ENCODE peak calls at places on chromosomes 7 and 10, in five cellular contexts. One of them, this sample, is unnamed.

GRCh38 chr10:86443069-86443468 is 76.5 kb upstream of the GRID1 start:
- DNase-seq in K562: no peak
- DNase-seq in GM12878: no peak
- DNase-seq in SK-N-SH: no peak
- DNase-seq in H1: no peak
- DNase-seq in this sample: peak; percentile 63

GRCh38 chr10:84155521-84155920 is 16.2 kb downstream of the GHITM start:
- DNase-seq in K562: no peak
- DNase-seq in SK-N-SH: no peak
- DNase-seq in GM12878: no peak
- DNase-seq in H1: no peak
- DNase-seq in this sample: no peak

GRCh38 chr7:66642186-66642585 is 13.5 kb downstream of the KCTD7 start:
- DNase-seq in SK-N-SH: peak; percentile 34
- DNase-seq in GM12878: no peak
- DNase-seq in K562: no peak
- DNase-seq in H1: no peak
- DNase-seq in this sample: no peak

GRCh38 chr10:133117688-133118071 is 30.0 kb downstream of the ADGRA1 start:
- DNase-seq in K562: no peak
- DNase-seq in GM12878: no peak
- DNase-seq in H1: no peak
- DNase-seq in SK-N-SH: no peak
- DNase-seq in this sample: no peak

GRCh38 chr7:84113286-84113685 is 81.3 kb downstream of the SEMA3A start:
- DNase-seq in K562: no peak
- DNase-seq in SK-N-SH: no peak
- DNase-seq in H1: no peak
- DNase-seq in GM12878: no peak
- DNase-seq in this sample: no peak

GRCh38 chr7:133484135-133484534 is 231.3 kb downstream of the EXOC4 start:
- DNase-seq in H1: no peak
- DNase-seq in GM12878: no peak
- DNase-seq in SK-N-SH: no peak
- DNase-seq in K562: no peak
- DNase-seq in this sample: no peak

GRCh38 chr7:156423876-156424275 is 216.7 kb upstream of the RNF32 start:
- DNase-seq in K562: no peak
- DNase-seq in GM12878: no peak
- DNase-seq in H1: no peak
- DNase-seq in SK-N-SH: no peak
- DNase-seq in this sample: no peak

GRCh38 chr10:103582331-103583123 is 89.0 kb downstream of the NEURL1 start:
- DNase-seq in H1: no peak
- DNase-seq in K562: peak; percentile 57
- DNase-seq in GM12878: no peak
- DNase-seq in SK-N-SH: no peak
- DNase-seq in this sample: peak; percentile 15

GRCh38 chr10:28939352-28940157 is 262.2 kb downstream of the BAMBI start:
- DNase-seq in K562: peak; percentile 82
- DNase-seq in GM12878: no peak
- DNase-seq in SK-N-SH: no peak
- DNase-seq in H1: peak; percentile 92
- DNase-seq in this sample: peak; percentile 100

GRCh38 chr7:67512481-67512880 is 515.8 kb downstream of the TYW1 start:
- DNase-seq in K562: no peak
- DNase-seq in GM12878: no peak
- DNase-seq in SK-N-SH: no peak
- DNase-seq in H1: no peak
- DNase-seq in this sample: no peak

GRCh38 chr7:149865437-149865836 is 8.3 kb upstream of the ATP6V0E2 start:
- DNase-seq in GM12878: no peak
- DNase-seq in K562: no peak
- DNase-seq in SK-N-SH: no peak
- DNase-seq in H1: no peak
- DNase-seq in this sample: no peak

GRCh38 chr10:118246340-118247247 is 95.5 kb downstream of the FAM204A start:
- DNase-seq in GM12878: no peak
- DNase-seq in K562: no peak
- DNase-seq in H1: no peak
- DNase-seq in SK-N-SH: no peak
- DNase-seq in this sample: no peak

GRCh38 chr7:155562106-155562505 is 15.7 kb upstream of the CNPY1 start:
- DNase-seq in GM12878: no peak
- DNase-seq in K562: no peak
- DNase-seq in H1: no peak
- DNase-seq in SK-N-SH: no peak
- DNase-seq in this sample: no peak

GRCh38 chr7:70317356-70317755 is 719.1 kb downstream of the AUTS2 start:
- DNase-seq in SK-N-SH: no peak
- DNase-seq in K562: no peak
- DNase-seq in GM12878: no peak
- DNase-seq in H1: no peak
- DNase-seq in this sample: no peak
- TF ChIP-seq GABPA in SK-N-SH: no peak
- TF ChIP-seq GABPA in K562: no peak
- TF ChIP-seq GABPA in GM12878: no peak
- TF ChIP-seq GABPA in H1: no peak
- TF ChIP-seq GABPA in this sample: no peak

GRCh38 chr10:69093933-69094332 is 6.0 kb downstream of the SRGN start:
- DNase-seq in SK-N-SH: no peak
- DNase-seq in GM12878: no peak
- DNase-seq in H1: no peak
- DNase-seq in K562: peak; percentile 48
- DNase-seq in this sample: peak; percentile 9
- TF ChIP-seq JUND in SK-N-SH: no peak
- TF ChIP-seq JUND in GM12878: no peak
- TF ChIP-seq JUND in H1: no peak
- TF ChIP-seq JUND in K562: no peak
- TF ChIP-seq JUND in this sample: no peak

GRCh38 chr7:71787513-71787912 is 624.6 kb downstream of the CALN1 start:
- DNase-seq in H1: no peak
- DNase-seq in SK-N-SH: no peak
- DNase-seq in K562: peak; percentile 17
- DNase-seq in GM12878: no peak
- DNase-seq in this sample: no peak
- TF ChIP-seq GABPA in H1: no peak
- TF ChIP-seq GABPA in SK-N-SH: no peak
- TF ChIP-seq GABPA in K562: no peak
- TF ChIP-seq GABPA in GM12878: no peak
- TF ChIP-seq GABPA in this sample: no peak

GRCh38 chr10:75739454-75740143 is 308.2 kb downstream of the LRMDA start:
- DNase-seq in H1: no peak
- DNase-seq in SK-N-SH: no peak
- DNase-seq in K562: no peak
- DNase-seq in GM12878: no peak
- DNase-seq in this sample: no peak
- TF ChIP-seq JUND in H1: no peak
- TF ChIP-seq JUND in SK-N-SH: no peak
- TF ChIP-seq JUND in K562: no peak
- TF ChIP-seq JUND in GM12878: no peak
- TF ChIP-seq JUND in this sample: no peak

DNA sequence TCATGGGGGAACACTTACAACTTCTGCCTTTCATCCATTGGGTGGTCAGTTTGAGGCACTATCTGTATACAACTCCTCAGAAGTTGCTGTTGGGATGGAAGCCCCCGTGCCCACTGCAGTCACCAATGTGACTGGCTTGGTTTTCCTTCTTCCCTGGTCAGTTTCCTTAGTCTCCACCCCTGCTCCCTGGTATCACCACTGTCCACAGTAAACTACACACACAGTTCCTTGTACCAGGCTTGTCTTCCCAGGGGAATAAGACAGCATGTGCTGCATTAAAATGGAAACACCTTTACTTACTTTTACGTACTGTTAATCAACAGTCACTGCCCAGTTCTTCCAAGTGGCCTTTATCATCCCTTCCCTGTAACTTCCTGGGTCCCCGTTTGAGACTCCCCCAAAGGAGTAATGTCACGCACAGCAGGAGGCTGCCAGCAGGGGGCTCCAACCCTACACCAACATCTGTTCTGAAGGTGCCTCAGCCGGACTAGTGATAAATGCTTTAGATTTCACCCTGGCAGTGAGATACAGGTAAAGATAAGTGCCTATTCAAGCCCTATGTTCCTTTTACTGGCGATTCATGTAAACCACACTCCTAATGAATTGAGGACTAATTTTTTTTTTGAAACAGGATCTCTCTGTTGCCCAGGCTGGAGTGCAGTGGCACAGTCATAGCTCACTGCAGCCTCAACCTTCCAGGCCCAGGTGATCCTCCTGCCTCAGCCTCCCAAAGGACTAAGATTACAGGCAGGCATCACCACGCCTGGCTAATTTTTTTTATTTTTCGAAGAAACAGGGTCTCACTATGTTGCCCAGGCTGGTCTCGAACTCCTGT is 45.3 kb upstream of the PIK3AP1 start:
- DNase-seq in GM12878: no peak
- DNase-seq in SK-N-SH: peak; percentile 78
- DNase-seq in K562: peak; percentile 69
- DNase-seq in H1: peak; percentile 62
- DNase-seq in this sample: peak; percentile 62
- TF ChIP-seq GABPA in GM12878: no peak
- TF ChIP-seq GABPA in SK-N-SH: no peak
- TF ChIP-seq GABPA in K562: no peak
- TF ChIP-seq GABPA in H1: no peak
- TF ChIP-seq GABPA in this sample: no peak

DNA sequence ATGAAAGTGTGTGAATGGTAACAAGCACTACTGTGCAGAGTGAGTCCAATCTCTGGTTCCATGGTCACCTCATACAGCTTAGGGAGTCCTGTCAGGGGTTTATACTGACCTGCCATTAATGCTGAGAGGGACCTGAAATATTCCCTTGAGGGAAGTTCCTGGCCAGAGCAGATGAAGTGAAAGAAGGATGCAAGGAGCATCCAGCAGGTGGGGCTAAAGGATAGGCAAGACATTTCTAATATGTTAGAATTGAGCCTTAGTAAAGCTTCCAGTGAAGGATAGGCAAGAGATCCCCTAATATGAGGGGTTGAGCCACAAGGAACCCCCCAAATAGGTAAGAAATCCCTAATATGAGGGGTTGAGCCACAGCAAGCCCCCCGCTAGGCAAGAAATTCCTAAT is 25.5 kb upstream of the FAM221A start:
- DNase-seq in GM12878: no peak
- DNase-seq in H1: peak; percentile 79
- DNase-seq in SK-N-SH: peak; percentile 26
- DNase-seq in K562: peak; percentile 57
- DNase-seq in this sample: peak; percentile 15
- TF ChIP-seq JUND in GM12878: no peak
- TF ChIP-seq JUND in H1: no peak
- TF ChIP-seq JUND in SK-N-SH: no peak
- TF ChIP-seq JUND in K562: no peak
- TF ChIP-seq JUND in this sample: no peak

DNA sequence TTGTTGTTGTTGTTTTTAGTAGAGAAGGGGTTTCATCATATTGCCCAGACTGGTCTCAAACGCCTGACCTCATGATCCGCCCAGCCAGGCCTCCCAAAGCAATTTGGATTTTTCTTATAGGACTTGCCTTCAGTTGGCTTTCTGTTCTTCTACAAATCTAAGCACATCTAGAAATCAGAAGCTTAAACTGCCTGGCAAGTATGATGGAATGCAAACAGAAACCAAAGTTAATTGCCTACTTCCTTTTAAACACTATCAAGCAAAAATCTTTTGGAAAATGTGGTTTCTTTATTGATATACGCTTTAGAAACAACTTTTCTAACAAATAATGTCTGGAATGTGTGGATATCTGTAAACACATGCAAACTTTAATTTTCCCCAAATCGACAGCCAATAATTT is 64.9 kb downstream of the USP6NL start:
- DNase-seq in K562: no peak
- DNase-seq in SK-N-SH: no peak
- DNase-seq in GM12878: no peak
- DNase-seq in H1: no peak
- DNase-seq in this sample: no peak
- TF ChIP-seq GABPA in K562: no peak
- TF ChIP-seq GABPA in SK-N-SH: no peak
- TF ChIP-seq GABPA in GM12878: no peak
- TF ChIP-seq GABPA in H1: no peak
- TF ChIP-seq GABPA in this sample: no peak